ENCODE peak calls at places on chromosome 4, in six cellular contexts. One of them, this sample, is unnamed.
A peak's percentile ranks its signal among the peaks of the same experiment; 100 is the strongest.

GRCh38 chr4:71441186-71442169 is 102.7 kb downstream of the SLC4A4 start:
- DNase-seq in B cell: no peak
- DNase-seq in ovary: no peak
- DNase-seq in tibial nerve: no peak
- DNase-seq in IMR-90: peak; percentile 52
- DNase-seq in AG04449: no peak
- DNase-seq in this sample: peak; percentile 10

GRCh38 chr4:7650606-7651400 is 216.1 kb upstream of the PSAPL1 start:
- DNase-seq in B cell: no peak
- DNase-seq in ovary: peak; percentile 64
- DNase-seq in tibial nerve: peak; percentile 44
- DNase-seq in IMR-90: no peak
- DNase-seq in AG04449: no peak
- DNase-seq in this sample: no peak

GRCh38 chr4:105666693-105667092 is 41.8 kb downstream of the INTS12 start:
- DNase-seq in B cell: no peak
- DNase-seq in ovary: no peak
- DNase-seq in tibial nerve: no peak
- DNase-seq in IMR-90: peak; percentile 16
- DNase-seq in AG04449: no peak
- DNase-seq in this sample: no peak

GRCh38 chr4:86831262-86832090 is 17.7 kb downstream of the SLC10A6 start:
- DNase-seq in B cell: no peak
- DNase-seq in ovary: peak; percentile 65
- DNase-seq in tibial nerve: no peak
- DNase-seq in IMR-90: peak; percentile 96
- DNase-seq in AG04449: peak; percentile 80
- DNase-seq in this sample: peak; percentile 91

GRCh38 chr4:189090174-189090814 is 850.4 kb upstream of the FRG1 start:
- DNase-seq in B cell: no peak
- DNase-seq in ovary: no peak
- DNase-seq in tibial nerve: no peak
- DNase-seq in IMR-90: peak; percentile 45
- DNase-seq in AG04449: no peak
- DNase-seq in this sample: no peak

GRCh38 chr4:57193996-57194675 is 84.0 kb upstream of the IGFBP7 start:
- DNase-seq in B cell: no peak
- DNase-seq in ovary: no peak
- DNase-seq in tibial nerve: no peak
- DNase-seq in IMR-90: no peak
- DNase-seq in AG04449: no peak
- DNase-seq in this sample: no peak

GRCh38 chr4:20017035-20017434 is 234.7 kb upstream of the SLIT2 start:
- DNase-seq in B cell: no peak
- DNase-seq in ovary: no peak
- DNase-seq in tibial nerve: no peak
- DNase-seq in IMR-90: peak; percentile 85
- DNase-seq in AG04449: peak; percentile 90
- DNase-seq in this sample: peak; percentile 44

GRCh38 chr4:54609310-54609709 is 48.4 kb upstream of the KIT start:
- DNase-seq in B cell: no peak
- DNase-seq in ovary: no peak
- DNase-seq in tibial nerve: no peak
- DNase-seq in IMR-90: no peak
- DNase-seq in AG04449: no peak
- DNase-seq in this sample: no peak

GRCh38 chr4:107931775-107932321 is 499 bp downstream of the CYP2U1 start:
- DNase-seq in B cell: peak; percentile 54
- DNase-seq in ovary: peak; percentile 20
- DNase-seq in tibial nerve: peak; percentile 10
- DNase-seq in IMR-90: no peak
- DNase-seq in AG04449: no peak
- DNase-seq in this sample: no peak

GRCh38 chr4:40719008-40719623 is 30.6 kb upstream of the NSUN7 start:
- DNase-seq in B cell: no peak
- DNase-seq in ovary: no peak
- DNase-seq in tibial nerve: no peak
- DNase-seq in IMR-90: peak; percentile 64
- DNase-seq in AG04449: no peak
- DNase-seq in this sample: no peak

GRCh38 chr4:142416711-142417275 is 429.3 kb downstream of the INPP4B start:
- DNase-seq in B cell: no peak
- DNase-seq in ovary: no peak
- DNase-seq in tibial nerve: no peak
- DNase-seq in IMR-90: peak; percentile 42
- DNase-seq in AG04449: no peak
- DNase-seq in this sample: no peak

GRCh38 chr4:154328030-154328429 is 163.6 kb downstream of the DCHS2 start:
- DNase-seq in B cell: no peak
- DNase-seq in ovary: no peak
- DNase-seq in tibial nerve: no peak
- DNase-seq in IMR-90: no peak
- DNase-seq in AG04449: no peak
- DNase-seq in this sample: no peak

GRCh38 chr4:154329268-154329858 is 162.2 kb downstream of the DCHS2 start:
- DNase-seq in B cell: no peak
- DNase-seq in ovary: no peak
- DNase-seq in tibial nerve: no peak
- DNase-seq in IMR-90: peak; percentile 10
- DNase-seq in AG04449: no peak
- DNase-seq in this sample: no peak

GRCh38 chr4:154335588-154335987 is 156.0 kb downstream of the DCHS2 start:
- DNase-seq in B cell: no peak
- DNase-seq in ovary: no peak
- DNase-seq in tibial nerve: no peak
- DNase-seq in IMR-90: no peak
- DNase-seq in AG04449: no peak
- DNase-seq in this sample: no peak

GRCh38 chr4:154329939-154330338 is 161.7 kb downstream of the DCHS2 start:
- DNase-seq in B cell: no peak
- DNase-seq in ovary: no peak
- DNase-seq in tibial nerve: no peak
- DNase-seq in IMR-90: peak; percentile 24
- DNase-seq in AG04449: no peak
- DNase-seq in this sample: no peak

DNA sequence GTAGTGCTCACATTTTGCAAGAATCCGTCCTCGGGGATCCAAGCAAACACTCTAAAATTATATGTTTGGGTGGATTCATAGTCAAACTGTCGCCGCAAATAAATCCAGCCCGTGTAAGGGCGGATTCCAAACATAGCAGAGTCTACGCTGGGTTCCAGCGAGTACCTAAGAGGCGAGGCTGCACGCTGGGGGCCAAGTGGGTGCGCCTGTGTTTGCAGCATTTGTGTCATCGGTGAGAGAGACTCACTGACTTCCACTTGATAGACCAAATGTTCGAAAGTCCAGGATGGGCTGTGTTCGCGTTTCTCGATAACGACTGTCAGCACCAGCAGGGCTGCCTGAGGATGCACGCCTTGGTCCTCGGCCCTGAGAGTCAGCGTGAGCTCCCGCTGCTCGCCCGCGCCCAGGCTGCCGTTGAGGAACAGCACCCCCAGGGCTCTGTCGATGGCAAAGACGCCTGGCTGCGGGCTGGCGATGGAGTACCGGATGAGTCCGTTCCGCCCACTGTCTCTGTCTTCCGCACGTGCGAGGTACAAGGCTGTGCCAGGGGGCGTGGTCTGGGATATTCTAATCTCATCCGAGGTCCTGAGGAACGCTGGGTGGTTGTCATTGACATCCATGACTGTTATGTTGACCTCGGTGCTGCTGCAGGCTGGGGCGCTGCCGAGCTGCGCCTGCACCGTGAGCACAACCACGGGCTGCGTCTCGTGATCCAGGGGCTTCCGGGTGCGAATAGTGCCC is 158.7 kb downstream of the DCHS2 start:
- DNase-seq in B cell: peak; percentile 49
- DNase-seq in ovary: peak; percentile 24
- DNase-seq in tibial nerve: peak; percentile 7
- DNase-seq in IMR-90: peak; percentile 2
- DNase-seq in AG04449: no peak
- DNase-seq in this sample: no peak
- TF ChIP-seq CTCF in B cell: peak; percentile 33
- TF ChIP-seq CTCF in ovary: no peak
- TF ChIP-seq CTCF in tibial nerve: no peak
- TF ChIP-seq CTCF in IMR-90: no peak
- TF ChIP-seq CTCF in AG04449: no peak
- TF ChIP-seq CTCF in this sample: no peak

GRCh38 chr4:1500231-1500965 is 94.2 kb upstream of the NKX1-1 start:
- DNase-seq in B cell: no peak
- DNase-seq in ovary: no peak
- DNase-seq in tibial nerve: no peak
- DNase-seq in IMR-90: no peak
- DNase-seq in AG04449: no peak
- DNase-seq in this sample: no peak
- TF ChIP-seq CTCF in B cell: no peak
- TF ChIP-seq CTCF in ovary: no peak
- TF ChIP-seq CTCF in tibial nerve: no peak
- TF ChIP-seq CTCF in IMR-90: no peak
- TF ChIP-seq CTCF in AG04449: no peak
- TF ChIP-seq CTCF in this sample: no peak

GRCh38 chr4:97910005-97910404 is 233.3 kb downstream of the STPG2 start:
- DNase-seq in B cell: no peak
- DNase-seq in ovary: no peak
- DNase-seq in tibial nerve: no peak
- DNase-seq in IMR-90: no peak
- DNase-seq in AG04449: no peak
- DNase-seq in this sample: no peak
- TF ChIP-seq CTCF in B cell: no peak
- TF ChIP-seq CTCF in ovary: no peak
- TF ChIP-seq CTCF in tibial nerve: no peak
- TF ChIP-seq CTCF in IMR-90: no peak
- TF ChIP-seq CTCF in AG04449: no peak
- TF ChIP-seq CTCF in this sample: no peak

GRCh38 chr4:154399259-154399974 is 92.2 kb downstream of the DCHS2 start:
- DNase-seq in B cell: no peak
- DNase-seq in ovary: no peak
- DNase-seq in tibial nerve: no peak
- DNase-seq in IMR-90: peak; percentile 8
- DNase-seq in AG04449: no peak
- DNase-seq in this sample: no peak
- TF ChIP-seq CTCF in B cell: no peak
- TF ChIP-seq CTCF in ovary: no peak
- TF ChIP-seq CTCF in tibial nerve: no peak
- TF ChIP-seq CTCF in IMR-90: no peak
- TF ChIP-seq CTCF in AG04449: no peak
- TF ChIP-seq CTCF in this sample: no peak

This sample was measured in HFF-Myc.